ENCODE peak calls at places on chromosomes 1 and 21, in four cellular contexts. D is mesendoderm, C is IMR-90, S is neuronal stem cell. T is an unnamed sample.

GRCh38 chr1:248872752-248873408 is 14.0 kb upstream of the ZNF692 start:
- DNase-seq in D (peak), C (peak), S (peak), T (peak)

GRCh38 chr1:3021233-3021671 is at the start of gene ACTRT2:
- DNase-seq in D (peak), C (no peak), S (peak), T (no peak)

GRCh38 chr1:7406641-7407546 is 364.2 kb upstream of the VAMP3 start:
- DNase-seq in D (no peak), C (no peak), S (no peak), T (peak)

GRCh38 chr1:51734899-51735745 is 118.2 kb downstream of the OSBPL9 start:
- DNase-seq in D (no peak), C (no peak), S (no peak), T (no peak)

GRCh38 chr1:182338806-182339370 is 52.7 kb downstream of the GLUL start:
- DNase-seq in D (peak), C (no peak), S (no peak), T (no peak)

GRCh38 chr1:28392027-28392652 is 22.6 kb downstream of the PHACTR4 start:
- DNase-seq in D (no peak), C (peak), S (no peak), T (no peak)

GRCh38 chr1:101843160-101843559 is 153.6 kb downstream of the OLFM3 start:
- DNase-seq in D (peak), C (no peak), S (no peak), T (peak)

GRCh38 chr1:157073944-157074685 is 25.5 kb downstream of the ETV3L start:
- DNase-seq in D (peak), C (peak), S (peak), T (peak)

GRCh38 chr21:46099476-46099875 is 1.6 kb downstream of the COL6A2 start:
- DNase-seq in D (peak), C (peak), S (no peak), T (peak)

GRCh38 chr1:53600001-53600400 is 139.0 kb downstream of the GLIS1 start:
- DNase-seq in D (no peak), C (no peak), S (no peak), T (no peak)
- H2BK15ac ChIP-seq in D (no peak), C (no peak), S (no peak), T (no peak)

DNA sequence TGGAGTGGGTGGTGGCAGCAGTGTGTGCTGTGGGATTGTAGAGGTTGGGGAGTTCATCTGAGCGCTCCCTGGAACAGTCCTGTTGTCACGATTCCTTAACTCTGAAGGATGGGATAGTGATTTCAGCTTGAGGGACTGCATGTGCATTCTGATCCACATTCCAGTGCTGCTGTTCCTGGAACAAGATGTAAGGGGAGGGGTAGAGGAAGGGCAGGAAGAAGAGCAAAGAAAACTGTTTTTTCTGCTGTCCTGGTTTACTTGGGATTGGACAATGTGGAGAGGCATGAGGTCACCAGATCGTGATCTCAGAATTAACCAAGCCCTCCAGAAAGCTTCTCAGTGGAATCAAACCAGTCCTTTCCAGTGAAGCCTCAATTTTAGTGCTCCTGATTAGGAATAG is 64.0 kb downstream of the UCK2 start:
- DNase-seq in D (no peak), C (peak), S (no peak), T (no peak)
- H4K8ac ChIP-seq in D (no peak), C (peak), S (no peak), T (no peak)

GRCh38 chr1:11921022-11921421 is 5.2 kb downstream of the KIAA2013 start:
- DNase-seq in D (no peak), C (no peak), S (no peak), T (no peak)
- H3K27ac ChIP-seq in D (no peak), C (no peak), S (no peak), T (no peak)

GRCh38 chr1:54991939-54992338 is 6.8 kb upstream of the BSND start:
- DNase-seq in D (no peak), C (no peak), S (no peak), T (no peak)
- H2BK15ac ChIP-seq in D (no peak), C (no peak), S (no peak), T (no peak)